ENCODE peak calls at places on chromosomes 13 and 19, in five cellular contexts. G is HepG2, Q is K562, C is GM12878, L is SK-N-SH. X is an unnamed sample.

GRCh38 chr19:17289489-17289888 is 7.8 kb downstream of the ANKLE1 start:
- DNase-seq in Q (peak), L (peak), C (no peak), G (no peak), X (peak)

GRCh38 chr19:4575978-4576933 is 16.8 kb upstream of the SEMA6B start:
- DNase-seq in L (peak), C (no peak), Q (peak), G (peak), X (peak)

GRCh38 chr19:10764340-10764894 is 46.5 kb downstream of the DNM2 start:
- DNase-seq in G (peak), L (no peak), Q (no peak), C (no peak), X (no peak)

GRCh38 chr13:26575244-26575643 is 17.8 kb downstream of the WASF3 start:
- DNase-seq in G (no peak), Q (no peak), L (no peak), C (no peak), X (no peak)

GRCh38 chr13:42819712-42820111 is 38.3 kb downstream of the FAM216B start:
- DNase-seq in L (no peak), Q (no peak), C (no peak), G (no peak), X (no peak)

GRCh38 chr19:6292006-6292405 is 12.2 kb upstream of the MLLT1 start:
- DNase-seq in L (no peak), G (no peak), Q (no peak), C (no peak), X (no peak)

GRCh38 chr13:42720116-42720857 is 61.1 kb upstream of the FAM216B start:
- DNase-seq in L (no peak), C (peak), Q (no peak), G (peak), X (peak)

GRCh38 chr19:2803486-2804155 is 16.0 kb upstream of the ZNF554 start:
- DNase-seq in Q (no peak), C (no peak), G (no peak), L (peak), X (no peak)

GRCh38 chr13:49253310-49253709 is 5.6 kb downstream of the CDADC1 start:
- DNase-seq in L (no peak), G (no peak), Q (no peak), C (no peak), X (no peak)

GRCh38 chr19:29708553-29709439 is 6.3 kb downstream of the C19orf12 start:
- DNase-seq in C (no peak), Q (no peak), G (peak), L (no peak), X (no peak)

GRCh38 chr13:38685974-38686571 is 804 bp upstream of the FREM2 start:
- DNase-seq in L (peak), G (no peak), C (no peak), Q (no peak), X (no peak)

DNA sequence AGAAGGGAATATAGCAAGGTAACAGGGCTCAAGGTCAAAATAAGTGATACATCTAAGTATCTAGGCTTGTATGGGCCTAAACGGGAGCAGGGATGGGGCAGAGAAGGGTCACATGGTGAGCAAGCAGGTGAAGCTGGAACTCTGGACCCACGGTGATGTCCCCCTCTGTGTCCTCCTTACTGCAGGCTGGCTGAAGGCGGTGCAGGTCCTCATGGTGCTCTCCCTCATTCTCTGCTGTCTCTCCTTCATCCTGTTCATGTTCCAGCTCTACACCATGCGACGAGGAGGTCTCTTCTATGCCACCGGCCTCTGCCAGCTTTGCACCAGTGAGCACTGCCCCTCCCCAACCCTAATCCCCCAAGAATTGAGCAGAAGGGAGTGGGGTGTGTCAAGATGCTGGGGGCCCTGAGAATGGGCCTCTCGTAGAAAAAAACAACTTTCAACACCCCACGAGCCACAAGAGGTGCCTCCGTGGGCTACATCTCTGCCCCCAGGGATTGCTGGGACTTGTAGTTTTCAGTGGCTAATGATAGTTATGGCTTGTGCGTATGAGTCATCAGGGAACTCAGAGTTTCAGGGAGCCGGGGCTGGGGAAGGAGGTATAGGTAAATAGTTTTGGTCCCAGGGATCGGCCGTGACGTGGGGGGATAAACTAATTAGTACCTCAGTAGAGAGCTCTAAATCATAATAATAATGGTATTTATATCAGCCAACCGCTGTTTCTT is 4.0 kb downstream of the EMP3 start:
- DNase-seq in C (peak), G (no peak), L (no peak), Q (peak), X (peak)
- TF ChIP-seq GABPA in C (no peak), G (no peak), L (no peak), Q (no peak), X (no peak)

GRCh38 chr19:49058592-49058991 is 1.0 kb upstream of the CGB7 start:
- DNase-seq in Q (peak), G (no peak), C (no peak), L (peak), X (no peak)
- TF ChIP-seq REST in Q (no peak), G (no peak), C (no peak), L (no peak), X (no peak)

GRCh38 chr13:81395368-81395767 is 1054.4 kb upstream of the SPRY2 start:
- DNase-seq in L (peak), G (no peak), Q (peak), C (no peak), X (no peak)
- TF ChIP-seq GABPA in L (no peak), G (no peak), Q (no peak), C (no peak), X (no peak)

DNA sequence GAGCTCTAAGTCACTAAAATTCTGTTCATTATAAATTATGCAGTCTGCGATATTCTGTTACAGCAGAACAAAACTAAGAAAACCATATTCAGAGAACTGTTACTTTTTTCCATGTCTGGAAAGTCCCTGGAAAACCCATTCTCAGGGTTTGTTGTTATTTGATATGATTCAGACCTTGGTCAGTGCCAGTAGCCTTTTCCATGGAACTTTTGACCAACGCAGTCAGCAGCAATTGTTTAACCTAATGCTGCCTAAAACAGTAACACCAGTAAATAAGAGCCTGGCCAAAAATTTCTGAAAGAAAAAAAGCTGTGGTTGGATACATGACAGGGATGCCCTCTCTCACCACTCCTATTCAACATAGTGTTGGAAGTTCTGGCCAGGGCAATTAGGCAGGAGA is 402.7 kb downstream of the TBC1D4 start:
- DNase-seq in C (no peak), G (no peak), Q (no peak), L (no peak), X (no peak)
- TF ChIP-seq REST in C (no peak), G (no peak), Q (no peak), L (no peak), X (no peak)

GRCh38 chr19:45187421-45188100 is 9.0 kb downstream of the BLOC1S3 start:
- DNase-seq in Q (peak), G (peak), C (no peak), L (peak), X (no peak)
- TF ChIP-seq GABPA in Q (no peak), G (no peak), C (no peak), L (no peak), X (no peak)

GRCh38 chr13:30997697-30998547 is 65.5 kb downstream of the TEX26 start:
- DNase-seq in C (no peak), L (peak), Q (no peak), G (no peak), X (no peak)

GRCh38 chr13:30995331-30995730 is 62.9 kb downstream of the TEX26 start:
- DNase-seq in Q (no peak), C (no peak), G (no peak), L (no peak), X (no peak)

GRCh38 chr13:30991922-30992321 is 59.5 kb downstream of the TEX26 start:
- DNase-seq in C (no peak), G (no peak), Q (no peak), L (no peak), X (no peak)
- TF ChIP-seq REST in C (no peak), G (no peak), Q (no peak), L (no peak), X (no peak)

GRCh38 chr13:64909184-64909583 is 2321.0 kb downstream of the PCDH9 start:
- DNase-seq in L (no peak), G (no peak), C (no peak), Q (no peak), X (no peak)

GRCh38 chr13:64912141-64912540 is 2318.0 kb downstream of the PCDH9 start:
- DNase-seq in L (no peak), C (no peak), G (no peak), Q (no peak), X (no peak)

DNA sequence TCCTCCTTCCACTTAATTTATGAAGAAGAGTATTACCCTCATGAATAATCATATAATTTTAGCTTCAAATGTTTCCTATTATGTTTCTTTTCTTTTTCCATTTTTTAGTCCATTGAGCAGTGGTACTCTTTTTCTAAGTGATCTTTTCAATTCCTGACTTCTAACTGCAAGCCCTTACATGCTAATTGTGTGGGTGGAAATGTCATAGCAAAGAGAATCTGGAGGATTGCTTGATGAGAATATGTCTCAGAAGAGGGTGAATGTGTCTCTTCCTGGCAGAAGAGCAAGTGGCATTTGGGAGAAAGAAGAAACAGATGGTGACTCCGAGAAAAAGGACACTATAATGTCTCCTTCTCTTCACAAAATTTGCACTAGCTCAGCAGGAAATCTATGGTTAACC is 2320.1 kb downstream of the PCDH9 start:
- DNase-seq in C (no peak), G (no peak), L (no peak), Q (no peak), X (no peak)
- TF ChIP-seq GABPA in C (no peak), G (no peak), L (no peak), Q (no peak), X (no peak)

DNA sequence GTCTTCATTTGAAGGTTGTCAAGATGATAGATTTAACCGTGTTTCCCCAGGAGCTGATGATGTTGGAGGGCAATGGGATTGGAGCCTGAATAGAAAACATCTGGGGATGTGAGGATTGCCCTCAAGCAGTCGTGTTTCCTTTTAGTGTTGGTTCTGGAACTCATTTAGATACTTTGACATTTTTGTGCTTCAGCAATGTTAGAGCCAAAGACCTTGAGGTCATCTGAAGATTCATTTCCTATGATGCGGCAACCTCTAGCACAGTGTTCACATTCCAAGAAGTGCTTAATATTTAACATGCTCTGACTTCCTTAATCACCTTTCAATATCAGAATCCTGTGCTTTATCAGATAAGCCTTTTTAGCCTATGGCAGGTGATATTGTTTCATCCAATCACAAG is 82.7 kb downstream of the SLC10A2 start:
- DNase-seq in C (no peak), G (no peak), L (no peak), Q (no peak), X (no peak)
- TF ChIP-seq REST in C (no peak), G (no peak), L (no peak), Q (no peak), X (no peak)